ENCODE peak calls at places on chromosomes 2 and 18, in four cellular contexts. L is H1, E is IMR-90, J is H9. M is an unnamed sample.

GRCh38 chr2:46277470-46278190 is 19.6 kb upstream of the EPAS1 start:
- DNase-seq in E (no peak), L (no peak), J (no peak), M (no peak)

GRCh38 chr18:28114472-28114871 is 62.5 kb downstream of the CDH2 start:
- DNase-seq in J (no peak), E (peak), L (no peak), M (no peak)

GRCh38 chr2:104900608-104901007 is 46.7 kb downstream of the POU3F3 start:
- DNase-seq in L (peak), E (no peak), J (no peak), M (no peak)

GRCh38 chr2:235170016-235170415 is 218.2 kb downstream of the SH3BP4 start:
- DNase-seq in E (peak), J (no peak), L (no peak), M (no peak)

GRCh38 chr2:132415256-132416079 is 1.1 kb upstream of the GPR39 start:
- DNase-seq in E (peak), L (no peak), J (no peak), M (peak)

GRCh38 chr2:73414651-73415050 is 29.0 kb downstream of the ALMS1 start:
- DNase-seq in J (no peak), E (peak), L (no peak), M (no peak)

GRCh38 chr2:235191933-235192332 is 240.1 kb downstream of the SH3BP4 start:
- DNase-seq in J (no peak), E (no peak), L (no peak), M (no peak)

GRCh38 chr2:183903026-183903425 is 695.3 kb upstream of the ZNF804A start:
- DNase-seq in J (no peak), L (no peak), E (no peak), M (peak)

GRCh38 chr2:232761301-232761907 is 15.0 kb downstream of the KCNJ13 start:
- DNase-seq in E (peak), J (no peak), L (no peak), M (peak)

GRCh38 chr2:238570926-238571325 is 144.2 kb downstream of the ASB1 start:
- DNase-seq in E (no peak), J (no peak), L (no peak), M (no peak)

GRCh38 chr2:100891911-100892642 is 72.1 kb downstream of the NPAS2 start:
- DNase-seq in J (no peak), E (peak), L (no peak), M (no peak)

GRCh38 chr2:238667008-238667407 is 180.9 kb upstream of the TWIST2 start:
- DNase-seq in L (no peak), J (no peak), E (no peak), M (no peak)

GRCh38 chr2:212448698-212449097 is 89.9 kb downstream of the ERBB4 start:
- DNase-seq in J (no peak), E (no peak), L (no peak), M (no peak)

GRCh38 chr2:13091463-13091862 is 374.7 kb downstream of the TRIB2 start:
- DNase-seq in L (no peak), J (no peak), E (peak), M (peak)
- H3K4me2 ChIP-seq in L (no peak), J (no peak), E (no peak), M (no peak)

GRCh38 chr18:10351221-10351795 is 103.1 kb upstream of the APCDD1 start:
- DNase-seq in L (no peak), J (no peak), E (peak), M (no peak)
- H3K56ac ChIP-seq in L (no peak), J (no peak), E (no peak), M (no peak)

DNA sequence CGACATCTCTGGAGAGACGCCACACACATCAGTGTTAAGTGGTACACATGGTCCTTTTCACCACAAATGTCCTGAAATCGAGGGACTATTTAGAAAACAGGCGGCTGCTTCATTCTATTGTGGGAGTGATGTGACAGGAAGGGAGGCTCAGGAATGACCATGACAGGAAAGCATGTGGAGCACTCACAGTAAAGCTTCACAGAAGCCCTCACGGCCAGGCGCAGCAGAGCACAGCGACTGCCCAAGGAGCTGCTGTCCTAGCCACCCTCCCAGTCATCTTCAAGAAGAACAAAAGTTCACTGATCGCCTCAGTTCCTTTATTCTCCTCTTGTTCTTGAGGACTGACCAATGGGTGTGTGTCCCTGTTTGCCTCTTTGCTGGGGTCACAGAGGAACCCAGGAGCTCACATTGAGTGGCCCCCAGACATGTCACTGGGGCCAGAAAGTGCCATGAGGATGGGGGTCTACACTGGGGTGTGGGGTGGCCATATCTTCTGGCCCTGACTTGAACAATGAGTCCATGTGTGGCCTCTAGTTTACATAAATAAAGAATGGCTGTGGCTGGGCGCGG is 84.6 kb upstream of the RANBP2 start:
- DNase-seq in E (no peak), J (no peak), L (no peak), M (peak)
- H3K27ac ChIP-seq in E (peak), J (no peak), L (no peak), M (no peak)

GRCh38 chr2:150762571-150762970 is 275.1 kb upstream of the RND3 start:
- DNase-seq in L (no peak), E (no peak), J (no peak), M (no peak)
- H3K4me2 ChIP-seq in L (no peak), E (no peak), J (no peak), M (no peak)

DNA sequence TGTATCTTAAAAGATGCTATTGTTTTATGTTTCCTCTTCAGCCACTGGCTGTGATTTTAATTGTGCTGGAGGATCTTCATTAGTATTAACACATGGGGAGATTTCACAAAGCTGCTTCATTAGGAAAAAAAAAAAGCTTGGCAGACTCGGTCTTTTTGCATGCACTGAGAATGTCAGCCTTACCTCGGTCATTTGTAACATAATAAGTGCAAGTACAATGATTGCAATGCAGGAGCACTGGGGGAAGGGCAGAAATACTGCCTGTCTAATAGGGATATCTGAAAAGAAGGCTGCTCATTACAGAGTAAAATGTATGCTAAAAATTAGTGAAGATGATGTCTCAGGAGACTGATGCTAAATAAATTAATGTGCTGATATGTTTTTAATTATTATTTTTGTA is 1.3 kb upstream of the BAZ2B start:
- DNase-seq in E (peak), L (no peak), J (no peak), M (no peak)
- H3K56ac ChIP-seq in E (no peak), L (no peak), J (no peak), M (peak)

GRCh38 chr2:179521944-179522343 is 257.3 kb upstream of the SESTD1 start:
- DNase-seq in E (no peak), L (no peak), J (no peak), M (peak)

GRCh38 chr2:179525340-179525739 is 260.7 kb upstream of the SESTD1 start:
- DNase-seq in L (no peak), J (no peak), E (no peak), M (no peak)

GRCh38 chr2:179528576-179529069 is 264.0 kb upstream of the SESTD1 start:
- DNase-seq in J (no peak), L (no peak), E (no peak), M (no peak)

DNA sequence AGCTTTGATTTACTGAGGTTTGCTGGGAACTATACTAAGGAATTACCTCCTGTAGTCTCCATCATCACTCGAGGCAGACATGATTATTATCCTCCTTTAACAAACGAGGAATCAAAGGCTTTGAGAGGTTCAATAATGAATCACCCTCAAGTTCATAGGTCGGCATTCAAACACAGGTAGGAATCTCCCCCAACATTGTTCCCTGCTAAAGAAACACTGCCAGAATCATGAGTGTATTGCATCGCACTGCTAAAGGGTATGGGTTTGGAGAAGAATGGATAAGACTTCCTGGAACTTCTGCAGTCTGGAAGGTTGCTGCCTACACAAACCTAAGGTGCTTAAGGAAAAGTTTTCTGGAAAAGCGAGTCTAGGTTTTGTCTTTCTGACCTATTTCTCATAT is 260.3 kb upstream of the SESTD1 start:
- DNase-seq in E (peak), J (no peak), L (no peak), M (peak)
- H3K27ac ChIP-seq in E (no peak), J (no peak), L (no peak), M (no peak)

M was measured in mesendoderm.